ENCODE peak calls at places on chromosomes 12 and 14, in four cellular contexts. O is CD4-positive, alpha-beta T cell; I is H7; H is HCT116. E is an unnamed sample.

GRCh38 chr14:91041450-91041849 is 19.0 kb downstream of the RPS6KA5 start:
- DNase-seq in O (no peak), I (no peak), H (no peak), E (no peak)

GRCh38 chr12:19967486-19967885 is 400.9 kb upstream of the PDE3A start:
- DNase-seq in O (no peak), I (no peak), H (no peak), E (no peak)

GRCh38 chr12:19648173-19648572 is 208.9 kb downstream of the AEBP2 start:
- DNase-seq in O (no peak), I (no peak), H (no peak), E (no peak)

GRCh38 chr14:74524076-74524812 is 30.7 kb downstream of the ISCA2 start:
- DNase-seq in O (no peak), I (peak; percentile 56), H (no peak), E (no peak)

GRCh38 chr12:83042441-83043215 is 355.9 kb downstream of the TMTC2 start:
- DNase-seq in O (no peak), I (no peak), H (no peak), E (no peak)

GRCh38 chr14:70665448-70666363 is 24.0 kb downstream of the TTC9 start:
- DNase-seq in O (no peak), I (no peak), H (peak; percentile 45), E (peak; percentile 64)

GRCh38 chr12:6575648-6576047 is 7.6 kb upstream of the NOP2 start:
- DNase-seq in O (no peak), I (no peak), H (no peak), E (no peak)

GRCh38 chr12:48029811-48030650 is 25.8 kb upstream of the COL2A1 start:
- DNase-seq in O (no peak), I (peak; percentile 44), H (no peak), E (no peak)

GRCh38 chr12:64612843-64613242 is 2.5 kb downstream of the RASSF3 start:
- DNase-seq in O (no peak), I (no peak), H (no peak), E (no peak)

GRCh38 chr12:131751335-131751734 is 40.4 kb downstream of the SFSWAP start:
- DNase-seq in O (no peak), I (peak; percentile 69), H (no peak), E (no peak)

GRCh38 chr14:101843665-101844064 is 82.2 kb downstream of the PPP2R5C start:
- DNase-seq in O (peak; percentile 41), I (peak; percentile 70), H (no peak), E (no peak)

GRCh38 chr12:95607642-95608041 is 56.4 kb upstream of the USP44 start:
- DNase-seq in O (no peak), I (no peak), H (no peak), E (no peak)

GRCh38 chr12:92118826-92119536 is 26.7 kb downstream of the BTG1 start:
- DNase-seq in O (no peak), I (no peak), H (no peak), E (no peak)

GRCh38 chr12:21551811-21552469 is 25.8 kb downstream of the SPX start:
- DNase-seq in O (no peak), I (no peak), H (no peak), E (no peak)

GRCh38 chr14:74478996-74479635 is 14.0 kb downstream of the NPC2 start:
- DNase-seq in O (no peak), I (peak; percentile 71), H (no peak), E (peak; percentile 42)

GRCh38 chr14:29521526-29522137 is 406.0 kb downstream of the PRKD1 start:
- DNase-seq in O (no peak), I (peak; percentile 47), H (no peak), E (peak; percentile 32)

GRCh38 chr12:69844416-69844815 is 19.4 kb downstream of the MYRFL start:
- DNase-seq in O (no peak), I (no peak), H (no peak), E (no peak)

GRCh38 chr12:124240493-124240892 is 54.4 kb upstream of the RFLNA start:
- DNase-seq in O (no peak), I (peak; percentile 83), H (peak; percentile 39), E (peak; percentile 75)

GRCh38 chr12:124411291-124411878 is 116.5 kb downstream of the RFLNA start:
- DNase-seq in O (no peak), I (peak; percentile 82), H (no peak), E (no peak)

GRCh38 chr12:6500466-6500865 is 6.6 kb downstream of the NCAPD2 start:
- DNase-seq in O (no peak), I (no peak), H (no peak), E (no peak)

GRCh38 chr12:76611533-76611932 is 52.0 kb upstream of the OSBPL8 start:
- DNase-seq in O (no peak), I (no peak), H (no peak), E (no peak)

GRCh38 chr12:101743724-101744472 is 4.6 kb upstream of the SYCP3 start:
- DNase-seq in O (no peak), I (no peak), H (no peak), E (no peak)

GRCh38 chr12:80966001-80966400 is 28.3 kb upstream of the LIN7A start:
- DNase-seq in O (no peak), I (peak; percentile 2), H (no peak), E (no peak)

GRCh38 chr12:18262514-18262913 is 1.2 kb downstream of the PIK3C2G start:
- DNase-seq in O (no peak), I (no peak), H (no peak), E (no peak)

GRCh38 chr12:9646794-9647622 is 22.5 kb upstream of the CLEC2D start:
- DNase-seq in O (no peak), I (peak; percentile 27), H (no peak), E (no peak)

GRCh38 chr14:49303952-49304516 is 282.1 kb downstream of the RPS29 start:
- DNase-seq in O (no peak), I (peak; percentile 55), H (no peak), E (peak; percentile 61)

GRCh38 chr12:117408161-117408791 is 46.9 kb upstream of the NOS1 start:
- DNase-seq in O (no peak), I (peak; percentile 71), H (no peak), E (peak; percentile 48)

GRCh38 chr14:22588419-22589095 is 467 bp downstream of the DAD1 start:
- DNase-seq in O (no peak), I (no peak), H (no peak), E (no peak)

E was measured in iPS-NIHi11.